ENCODE peak calls at places on chromosomes 11 and 22, in five cellular contexts. G is tibial nerve, B is ovary, I is sigmoid colon, M is A549. O is an unnamed sample.
A peak's percentile ranks its signal among the peaks of the same experiment; 100 is the strongest.

GRCh38 chr11:1228183-1228821 is 5.4 kb downstream of the MUC5B start:
- DNase-seq in G (no peak), B (no peak), I (peak; percentile 63), M (no peak), O (no peak)

GRCh38 chr22:18970180-18970947 is 34.3 kb upstream of the PRODH start:
- DNase-seq in G (no peak), B (no peak), I (no peak), M (peak; percentile 12), O (no peak)

GRCh38 chr22:19578180-19579004 is 54.2 kb upstream of the CLDN5 start:
- DNase-seq in G (no peak), B (no peak), I (no peak), M (no peak), O (no peak)

GRCh38 chr22:35839811-35840739 is 122.4 kb downstream of the APOL5 start:
- DNase-seq in G (peak; percentile 63), B (peak; percentile 87), I (peak; percentile 94), M (peak; percentile 62), O (peak; percentile 72)

GRCh38 chr11:844693-845644 is 2.3 kb downstream of the TSPAN4 start:
- DNase-seq in G (peak; percentile 92), B (peak; percentile 95), I (peak; percentile 99), M (peak; percentile 83), O (peak; percentile 77)

GRCh38 chr11:84673753-84674152 is 953.4 kb downstream of the DLG2 start:
- DNase-seq in G (no peak), B (no peak), I (no peak), M (no peak), O (no peak)

GRCh38 chr11:120212926-120213325 is 2.1 kb downstream of the OAF start:
- DNase-seq in G (no peak), B (no peak), I (no peak), M (no peak), O (no peak)

GRCh38 chr11:15765530-15765929 is 590.8 kb downstream of the SOX6 start:
- DNase-seq in G (no peak), B (no peak), I (no peak), M (no peak), O (no peak)

GRCh38 chr11:43756575-43756974 is 76.0 kb downstream of the HSD17B12 start:
- DNase-seq in G (no peak), B (no peak), I (no peak), M (no peak), O (no peak)

GRCh38 chr11:32402836-32403235 is 32.5 kb downstream of the WT1 start:
- DNase-seq in G (no peak), B (no peak), I (no peak), M (no peak), O (no peak)

GRCh38 chr11:116641561-116642045 is 131.2 kb downstream of the BUD13 start:
- DNase-seq in G (no peak), B (no peak), I (no peak), M (peak; percentile 50), O (peak; percentile 52)

GRCh38 chr11:130519128-130519932 is 70.9 kb downstream of the ADAMTS15 start:
- DNase-seq in G (no peak), B (no peak), I (no peak), M (no peak), O (peak; percentile 56)

GRCh38 chr11:77198440-77198849 is 70.4 kb downstream of the MYO7A start:
- DNase-seq in G (no peak), B (peak; percentile 14), I (peak; percentile 50), M (peak; percentile 36), O (no peak)

GRCh38 chr11:66184728-66185127 is 83.7 kb upstream of the RAB1B start:
- DNase-seq in G (no peak), B (no peak), I (no peak), M (no peak), O (no peak)

GRCh38 chr11:109197656-109198055 is 224.3 kb upstream of the C11orf87 start:
- DNase-seq in G (no peak), B (no peak), I (no peak), M (no peak), O (no peak)

GRCh38 chr11:105579111-105579510 is 30.8 kb upstream of the GRIA4 start:
- DNase-seq in G (no peak), B (no peak), I (no peak), M (no peak), O (no peak)

GRCh38 chr11:82929121-82929520 is 27.6 kb downstream of the DDIAS start:
- DNase-seq in G (no peak), B (no peak), I (no peak), M (no peak), O (no peak)

GRCh38 chr22:18071968-18072310 is 5.9 kb upstream of the PEX26 start:
- DNase-seq in G (no peak), B (no peak), I (no peak), M (no peak), O (no peak)

GRCh38 chr11:28820296-28820989 is 712.3 kb downstream of the METTL15 start:
- DNase-seq in G (no peak), B (no peak), I (no peak), M (no peak), O (no peak)
- TF ChIP-seq EP300 in G (no peak), B (no peak), I (no peak), M (no peak), O (no peak)

GRCh38 chr22:49937758-49938564 is 19.5 kb downstream of the CRELD2 start:
- DNase-seq in G (no peak), B (no peak), I (no peak), M (no peak), O (peak; percentile 29)

GRCh38 chr22:49936973-49937757 is 18.7 kb downstream of the CRELD2 start:
- DNase-seq in G (no peak), B (no peak), I (no peak), M (no peak), O (peak; percentile 57)

GRCh38 chr22:49934891-49935557 is 16.6 kb downstream of the CRELD2 start:
- DNase-seq in G (peak; percentile 62), B (peak; percentile 89), I (peak; percentile 93), M (no peak), O (peak; percentile 88)

GRCh38 chr22:49935561-49935960 is 17.1 kb downstream of the CRELD2 start:
- DNase-seq in G (no peak), B (no peak), I (no peak), M (no peak), O (no peak)

GRCh38 chr22:49936018-49936972 is 17.9 kb downstream of the CRELD2 start:
- DNase-seq in G (peak; percentile 82), B (peak; percentile 96), I (peak; percentile 97), M (no peak), O (peak; percentile 95)
- TF ChIP-seq POLR2A in G (no peak), B (peak; percentile 39), I (peak; percentile 23), M (peak; percentile 22), O (no peak)

DNA sequence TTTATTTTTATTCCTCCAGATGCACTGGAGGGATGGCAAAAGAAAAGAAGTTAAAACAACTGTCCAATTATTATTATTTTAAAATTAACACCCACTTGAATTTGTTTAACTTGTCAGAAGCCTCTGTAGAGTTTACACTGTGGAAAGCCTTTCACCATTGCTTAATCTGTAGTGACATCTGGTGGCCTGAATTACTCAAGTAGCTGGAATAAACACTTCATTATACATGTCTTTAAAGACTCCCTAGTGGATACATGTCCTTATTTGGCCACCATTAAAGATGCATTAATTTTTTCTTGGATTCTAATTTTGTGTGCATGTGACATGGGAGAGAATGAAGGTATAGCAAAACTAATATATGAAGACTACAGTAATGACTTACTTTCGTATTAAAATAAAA is 1496.5 kb downstream of the FAM181B start:
- DNase-seq in G (no peak), B (no peak), I (no peak), M (no peak), O (no peak)
- TF ChIP-seq CTCF in G (peak; percentile 22), B (no peak), I (no peak), M (peak; percentile 29), O (no peak)

GRCh38 chr11:128392259-128392658 is 195.1 kb downstream of the ETS1 start:
- DNase-seq in G (no peak), B (no peak), I (no peak), M (no peak), O (no peak)
- TF ChIP-seq EP300 in G (no peak), B (no peak), I (no peak), M (no peak), O (no peak)

GRCh38 chr22:39077513-39077840 is 402 bp downstream of the APOBEC3G start:
- DNase-seq in G (no peak), B (peak; percentile 31), I (no peak), M (no peak), O (no peak)
- TF ChIP-seq POLR2A in G (no peak), B (no peak), I (no peak), M (no peak), O (no peak)

GRCh38 chr11:132186699-132187098 is 816.3 kb downstream of the NTM start:
- DNase-seq in G (no peak), B (no peak), I (no peak), M (no peak), O (no peak)
- TF ChIP-seq CTCF in G (no peak), B (no peak), I (no peak), M (no peak), O (no peak)

GRCh38 chr11:6270584-6271246 is 11.1 kb downstream of the CCKBR start:
- DNase-seq in G (no peak), B (no peak), I (peak; percentile 57), M (no peak), O (no peak)

GRCh38 chr11:6268811-6269210 is 9.2 kb downstream of the CCKBR start:
- DNase-seq in G (no peak), B (no peak), I (no peak), M (no peak), O (no peak)

GRCh38 chr11:6271598-6271997 is 12.0 kb downstream of the CCKBR start:
- DNase-seq in G (no peak), B (no peak), I (no peak), M (no peak), O (no peak)

GRCh38 chr11:6269994-6270393 is 10.4 kb downstream of the CCKBR start:
- DNase-seq in G (no peak), B (no peak), I (peak; percentile 61), M (no peak), O (no peak)

GRCh38 chr11:6273188-6273587 is 13.6 kb downstream of the CCKBR start:
- DNase-seq in G (no peak), B (no peak), I (no peak), M (no peak), O (no peak)
- TF ChIP-seq EP300 in G (no peak), B (no peak), I (no peak), M (no peak), O (no peak)

DNA sequence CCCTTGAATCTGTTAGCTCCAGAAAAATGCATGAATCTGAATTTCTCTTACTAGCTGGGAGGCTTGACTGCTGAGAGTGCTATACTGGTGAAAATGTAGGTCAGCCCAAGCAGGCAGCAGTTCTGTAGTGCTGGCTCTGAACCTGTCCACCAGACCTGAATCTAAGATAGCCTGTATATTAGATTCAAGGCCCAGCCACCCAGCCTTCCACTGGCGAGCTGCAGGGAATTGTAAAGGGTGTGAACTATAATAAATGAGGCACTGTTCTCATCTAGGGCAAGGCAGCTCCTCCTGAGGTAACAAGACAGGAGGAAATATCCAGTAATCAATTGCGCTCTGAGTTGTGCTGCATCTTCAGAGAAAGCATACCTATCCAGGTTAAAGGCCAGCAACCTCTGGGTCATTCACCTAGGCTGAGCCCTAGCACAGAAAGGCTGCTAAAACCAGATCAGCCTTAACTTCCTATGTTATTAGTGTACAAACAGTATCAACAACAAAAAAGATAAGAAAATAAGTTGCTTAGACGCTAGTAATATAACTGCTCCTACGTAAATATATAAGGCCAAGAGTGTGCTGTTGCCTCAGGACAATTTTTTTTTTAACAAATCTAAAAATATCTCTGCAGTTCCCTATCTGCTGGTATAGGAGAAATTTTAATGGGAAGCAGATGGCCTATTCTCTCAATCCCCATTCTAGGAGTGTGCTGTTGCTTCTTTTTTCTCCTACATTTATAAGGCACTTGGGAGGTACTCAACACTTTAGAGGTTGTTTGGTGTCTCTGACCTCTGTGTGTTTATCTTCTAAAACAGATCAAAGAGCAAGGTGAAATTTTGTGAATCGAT is 63.0 kb downstream of the RELT start:
- DNase-seq in G (no peak), B (no peak), I (no peak), M (no peak), O (no peak)
- TF ChIP-seq POLR2A in G (no peak), B (no peak), I (no peak), M (no peak), O (no peak)

O was measured in stomach.